ENCODE peak calls at places on chromosomes 16 and 17, in nine cellular contexts. T is breast epithelium, M is pancreas, N is ovary, W is bronchial epithelial cell, Q is type B pancreatic cell, O is cardiac fibroblast, V is fibroblast of lung, L is GM20000. J is an unnamed sample.

GRCh38 chr16:27432600-27432957 is 30.6 kb downstream of the IL21R start:
- DNase-seq in Q (peak), L (no peak), N (no peak), T (no peak), O (peak), W (peak), V (peak), M (no peak), J (peak)

GRCh38 chr17:66283971-66284370 is 18.4 kb upstream of the PRKCA start:
- DNase-seq in Q (no peak), V (no peak), L (no peak), T (no peak), W (no peak), M (no peak), N (no peak), O (no peak), J (no peak)

GRCh38 chr16:6103561-6103960 is 1006.0 kb upstream of the EEF2KMT start:
- DNase-seq in M (no peak), L (no peak), N (no peak), O (no peak), V (no peak), Q (no peak), T (no peak), W (no peak), J (no peak)

GRCh38 chr16:73152731-73153130 is 104.8 kb upstream of the ZFHX3 start:
- DNase-seq in O (no peak), M (no peak), W (no peak), L (no peak), Q (no peak), V (peak), T (no peak), N (no peak), J (no peak)

GRCh38 chr17:14351493-14351892 is 50.6 kb downstream of the HS3ST3B1 start:
- DNase-seq in T (no peak), L (no peak), V (no peak), N (no peak), Q (no peak), O (peak), W (no peak), M (no peak), J (no peak)

GRCh38 chr17:8324913-8325312 is 14.7 kb upstream of the ODF4 start:
- DNase-seq in V (no peak), O (no peak), N (no peak), L (peak), M (no peak), Q (no peak), T (no peak), W (no peak), J (no peak)

GRCh38 chr17:50501054-50501453 is 7.2 kb upstream of the MYCBPAP start:
- DNase-seq in W (no peak), O (peak), Q (no peak), N (no peak), L (no peak), M (no peak), T (no peak), V (peak), J (peak)

GRCh38 chr17:38353084-38353604 is 1.5 kb downstream of the SOCS7 start:
- DNase-seq in N (no peak), O (no peak), W (peak), T (no peak), V (peak), L (no peak), Q (no peak), M (no peak), J (no peak)

GRCh38 chr17:45110676-45111611 is 21.4 kb downstream of the PLCD3 start:
- DNase-seq in M (no peak), T (no peak), O (no peak), L (no peak), N (peak), W (no peak), Q (no peak), V (no peak), J (no peak)

GRCh38 chr17:4073983-4074830 is 68.6 kb downstream of the ZZEF1 start:
- DNase-seq in T (no peak), V (no peak), Q (no peak), N (no peak), O (no peak), L (peak), M (peak), W (no peak), J (no peak)

GRCh38 chr17:35160354-35161201 is 13.0 kb downstream of the UNC45B start:
- DNase-seq in L (no peak), N (no peak), Q (no peak), M (no peak), V (no peak), O (no peak), T (no peak), W (no peak), J (no peak)

GRCh38 chr17:67995568-67996191 is 589 bp downstream of the C17orf58 start:
- DNase-seq in O (no peak), M (peak), V (peak), N (peak), W (no peak), T (no peak), Q (no peak), L (peak), J (peak)

GRCh38 chr17:50203589-50204345 is 2.3 kb upstream of the COL1A1 start:
- DNase-seq in O (peak), Q (no peak), N (peak), V (peak), M (no peak), L (no peak), W (no peak), T (no peak), J (no peak)

GRCh38 chr17:47720754-47721533 is 12.1 kb upstream of the TBX21 start:
- DNase-seq in W (peak), L (peak), O (peak), Q (no peak), M (no peak), T (peak), V (no peak), N (no peak), J (no peak)

GRCh38 chr17:45247429-45248131 is 14.3 kb downstream of the SPATA32 start:
- DNase-seq in T (peak), W (peak), L (peak), O (peak), Q (peak), V (peak), M (peak), N (peak), J (peak)

GRCh38 chr17:83010323-83011200 is 68.8 kb upstream of the METRNL start:
- DNase-seq in O (no peak), L (no peak), W (no peak), V (peak), Q (no peak), T (no peak), M (peak), N (no peak), J (no peak)

GRCh38 chr17:44828919-44829557 is 1.0 kb downstream of the GJC1 start:
- DNase-seq in L (no peak), O (peak), M (no peak), V (peak), T (no peak), W (peak), Q (no peak), N (peak), J (peak)

GRCh38 chr17:51487947-51488346 is 227.6 kb downstream of the UTP18 start:
- DNase-seq in Q (no peak), T (no peak), W (peak), O (peak), V (no peak), N (no peak), L (no peak), M (no peak), J (peak)

GRCh38 chr17:77306048-77306789 is 165.4 kb downstream of the SEC14L1 start:
- DNase-seq in Q (no peak), O (no peak), N (no peak), T (no peak), L (no peak), M (no peak), V (no peak), W (peak), J (peak)

GRCh38 chr16:69143116-69143515 is 10.7 kb downstream of the UTP4 start:
- DNase-seq in W (no peak), T (no peak), V (no peak), N (no peak), L (no peak), Q (no peak), O (peak), M (no peak), J (no peak)

GRCh38 chr16:11052080-11052808 is 107.9 kb downstream of the CLEC16A start:
- DNase-seq in L (peak), Q (no peak), V (peak), W (peak), O (no peak), T (no peak), N (peak), M (no peak), J (no peak)

GRCh38 chr17:69050999-69051775 is 9.5 kb downstream of the ABCA9 start:
- DNase-seq in W (no peak), M (no peak), O (peak), N (no peak), V (peak), L (no peak), T (no peak), Q (no peak), J (no peak)

GRCh38 chr17:41163828-41164227 is 3.3 kb upstream of the KRTAP4-4 start:
- DNase-seq in M (no peak), T (no peak), O (no peak), N (no peak), Q (no peak), V (no peak), L (no peak), W (peak), J (no peak)

GRCh38 chr16:56506941-56507340 is 12.9 kb downstream of the BBS2 start:
- DNase-seq in N (no peak), V (peak), Q (no peak), L (no peak), O (peak), T (no peak), W (peak), M (no peak), J (no peak)

GRCh38 chr17:10563991-10564660 is 14.7 kb upstream of the MYH2 start:
- DNase-seq in O (no peak), W (no peak), L (no peak), M (no peak), V (no peak), N (no peak), T (no peak), Q (no peak), J (no peak)

GRCh38 chr17:40331743-40332641 is 23.0 kb downstream of the RARA start:
- DNase-seq in V (peak), N (peak), Q (no peak), T (peak), L (no peak), W (no peak), O (peak), M (peak), J (peak)

GRCh38 chr17:55531053-55531728 is 19.9 kb upstream of the SMIM36 start:
- DNase-seq in M (no peak), N (no peak), O (no peak), T (no peak), W (no peak), Q (no peak), L (no peak), V (no peak), J (no peak)

GRCh38 chr17:1294157-1294717 is 14.8 kb downstream of the TRARG1 start:
- DNase-seq in Q (no peak), T (no peak), W (no peak), O (no peak), V (no peak), N (no peak), L (no peak), M (no peak), J (no peak)

GRCh38 chr17:48522031-48522593 is 8.7 kb downstream of the HOXB1 start:
- DNase-seq in Q (no peak), O (no peak), M (no peak), W (no peak), V (peak), T (peak), L (no peak), N (no peak), J (no peak)

GRCh38 chr16:29899516-29900101 is at the start of gene SEZ6L2:
- DNase-seq in L (peak), N (peak), M (peak), O (peak), T (peak), Q (no peak), V (peak), W (peak), J (peak)
- TF ChIP-seq CTCF in L (no peak), N (no peak), M (peak), O (peak), T (no peak), Q (peak), V (peak), W (peak), J (no peak)

DNA sequence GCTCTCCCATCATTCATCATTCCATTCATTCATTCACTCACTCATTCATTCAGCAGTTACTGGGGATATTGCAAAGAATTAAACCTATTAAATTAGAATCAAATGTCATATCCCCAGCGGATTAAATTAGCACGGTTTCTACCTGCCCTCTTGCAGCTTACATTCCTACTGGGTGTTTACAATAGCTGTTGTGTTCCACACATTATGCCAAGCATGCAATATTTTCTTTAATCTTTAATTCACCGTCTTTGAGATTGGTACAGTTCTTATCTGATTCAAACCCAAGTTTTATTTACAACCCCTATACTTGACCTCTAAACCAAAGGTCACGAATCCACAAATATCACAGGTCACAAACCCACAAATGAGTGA is 727 bp upstream of the USP31 start:
- DNase-seq in W (no peak), M (no peak), T (no peak), Q (no peak), N (no peak), L (no peak), V (no peak), O (no peak), J (no peak)
- TF ChIP-seq CTCF in W (no peak), M (no peak), T (no peak), Q (no peak), N (no peak), L (no peak), V (no peak), O (no peak), J (no peak)

GRCh38 chr16:8481810-8482209 is 108.5 kb downstream of the TMEM114 start:
- DNase-seq in V (no peak), O (no peak), L (no peak), Q (no peak), W (no peak), N (no peak), M (no peak), T (no peak), J (no peak)

GRCh38 chr16:8489580-8489979 is 100.7 kb downstream of the TMEM114 start:
- DNase-seq in Q (no peak), T (no peak), V (no peak), W (no peak), L (no peak), M (no peak), O (no peak), N (no peak), J (no peak)

GRCh38 chr16:8492690-8493089 is 97.6 kb downstream of the TMEM114 start:
- DNase-seq in T (no peak), Q (no peak), N (no peak), V (no peak), L (no peak), W (no peak), O (no peak), M (no peak), J (no peak)

DNA sequence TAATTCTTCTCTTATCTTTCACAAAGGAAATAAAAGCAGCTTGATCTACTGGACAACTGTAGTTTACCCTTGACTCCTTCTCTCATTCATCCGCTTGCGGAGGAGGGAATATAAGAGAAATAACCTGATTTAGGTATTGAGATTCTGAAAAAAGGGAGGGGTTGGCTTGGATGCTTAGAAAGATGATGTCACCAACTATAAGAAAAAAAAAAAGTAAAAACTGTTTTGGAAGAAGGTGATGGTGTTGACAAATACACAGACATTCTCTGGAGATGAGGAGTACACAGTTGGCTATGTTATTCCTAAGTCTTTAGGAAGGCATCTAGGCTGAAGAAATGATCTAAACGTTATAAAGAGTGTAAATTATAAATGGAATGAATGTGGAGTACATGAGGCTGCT is 103.3 kb downstream of the TMEM114 start:
- DNase-seq in W (no peak), M (no peak), V (no peak), T (no peak), N (no peak), Q (no peak), L (no peak), O (no peak), J (no peak)
- TF ChIP-seq CTCF in W (no peak), M (no peak), V (no peak), T (no peak), N (no peak), Q (no peak), L (no peak), O (no peak), J (no peak)

DNA sequence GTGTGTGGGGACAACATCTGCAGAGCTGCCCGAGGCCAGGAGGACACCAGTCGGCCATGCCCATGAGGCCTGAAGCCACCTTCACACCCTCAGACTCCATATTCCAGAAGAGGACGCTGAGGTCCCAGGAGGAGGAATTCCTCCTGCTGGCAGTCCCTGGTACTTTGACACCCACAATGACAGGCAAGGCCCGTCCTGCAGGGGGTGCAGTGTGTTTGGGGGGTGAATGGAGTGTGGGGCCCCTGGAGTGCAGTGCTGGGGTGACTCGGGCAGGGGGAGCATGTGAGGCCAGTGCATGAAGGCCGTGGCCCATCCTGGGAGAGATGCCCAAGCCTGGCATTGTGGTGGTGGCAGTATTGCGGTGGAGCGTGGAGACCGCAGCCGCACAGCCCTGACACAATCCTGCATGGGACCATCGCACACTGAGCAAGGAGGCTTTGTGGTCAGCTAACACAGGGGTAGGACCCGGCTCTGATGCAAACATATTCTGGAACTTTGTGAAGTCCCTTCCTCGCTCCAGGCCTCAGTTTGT is 52.2 kb downstream of the ZDHHC7 start:
- DNase-seq in V (no peak), T (no peak), W (no peak), O (no peak), N (no peak), L (no peak), Q (no peak), M (no peak), J (no peak)
- TF ChIP-seq CTCF in V (peak), T (no peak), W (peak), O (peak), N (no peak), L (peak), Q (peak), M (no peak), J (peak)

GRCh38 chr16:692356-693108 is 2.3 kb upstream of the WDR24 start:
- DNase-seq in T (no peak), N (no peak), L (no peak), M (no peak), O (no peak), W (no peak), Q (no peak), V (no peak), J (no peak)
- TF ChIP-seq CTCF in T (no peak), N (no peak), L (no peak), M (no peak), O (no peak), W (no peak), Q (no peak), V (no peak), J (no peak)